ENCODE peak calls at places on chromosomes 5 and 9, in seven cellular contexts. D, C, Q, M, P, V and J are unnamed samples.

GRCh38 chr9:92647671-92648446 is 22.1 kb downstream of the IPPK start:
- DNase-seq in D (no peak), C (no peak), Q (peak), M (no peak), P (no peak), V (no peak), J (no peak)

GRCh38 chr5:149160291-149160787 is 19.0 kb downstream of the ABLIM3 start:
- DNase-seq in D (no peak), C (no peak), Q (no peak), M (no peak), P (no peak), V (no peak), J (no peak)

GRCh38 chr5:59484618-59485017 is 408.9 kb downstream of the PDE4D start:
- DNase-seq in D (no peak), C (peak), Q (no peak), M (no peak), P (no peak), V (no peak), J (no peak)

GRCh38 chr9:93121316-93122241 is 12.5 kb downstream of the NINJ1 start:
- DNase-seq in D (no peak), C (no peak), Q (no peak), M (peak), P (no peak), V (no peak), J (no peak)

GRCh38 chr9:126583134-126583760 is 30.5 kb upstream of the LMX1B start:
- DNase-seq in D (no peak), C (no peak), Q (no peak), M (no peak), P (no peak), V (no peak), J (no peak)

GRCh38 chr9:37404590-37404989 is 17.9 kb upstream of the GRHPR start:
- DNase-seq in D (no peak), C (no peak), Q (no peak), M (no peak), P (no peak), V (no peak), J (no peak)

GRCh38 chr5:69368458-69369368 is 607 bp downstream of the AK6 start:
- DNase-seq in D (no peak), C (no peak), Q (peak), M (peak), P (no peak), V (no peak), J (peak)

GRCh38 chr5:170986598-170986997 is 124.8 kb downstream of the RANBP17 start:
- DNase-seq in D (peak), C (peak), Q (peak), M (peak), P (no peak), V (no peak), J (no peak)

GRCh38 chr5:157057459-157058370 is 1.2 kb downstream of the HAVCR1 start:
- DNase-seq in D (no peak), C (peak), Q (no peak), M (no peak), P (no peak), V (no peak), J (no peak)

GRCh38 chr5:180658774-180659564 is 9.6 kb upstream of the FLT4 start:
- DNase-seq in D (no peak), C (no peak), Q (no peak), M (no peak), P (no peak), V (no peak), J (no peak)

GRCh38 chr9:69805962-69806633 is 14.5 kb upstream of the CFAP95 start:
- DNase-seq in D (no peak), C (no peak), Q (no peak), M (peak), P (no peak), V (peak), J (no peak)

GRCh38 chr9:74443036-74443750 is 53.9 kb upstream of the RORB start:
- DNase-seq in D (no peak), C (peak), Q (no peak), M (no peak), P (no peak), V (no peak), J (no peak)